ENCODE peak calls at places on chromosomes 13 and 19, in seven cellular contexts. Z is Peyer's patch, G is pancreas, E is thoracic aorta, M is tibial artery, S is uterus, R is iPS DF 6.9. H is an unnamed sample. For H3K4me1, the result is how much of the 10 kb centered on the place peaks cover.

GRCh38 chr19:14059093-14059480 is 2.8 kb downstream of the PALM3 start:
- DNase-seq in G (no peak), M (no peak), E (no peak), R (no peak), Z (no peak), S (no peak), H (no peak)

GRCh38 chr19:44640518-44640917 is 3.2 kb upstream of the PVR start:
- DNase-seq in S (no peak), M (no peak), G (no peak), E (no peak), Z (no peak), R (no peak), H (no peak)

GRCh38 chr13:50685491-50685890 is 158.0 kb downstream of the DLEU7 start:
- DNase-seq in S (peak), M (peak), R (no peak), E (no peak), Z (no peak), G (peak), H (peak)

GRCh38 chr19:34481861-34482379 is 362 bp downstream of the WTIP start:
- DNase-seq in Z (no peak), G (no peak), E (no peak), R (no peak), S (no peak), M (no peak), H (peak)

GRCh38 chr13:25928941-25929505 is 122.8 kb downstream of the SHISA2 start:
- DNase-seq in R (no peak), E (no peak), Z (no peak), M (no peak), S (no peak), G (no peak), H (no peak)

GRCh38 chr19:29886535-29886934 is 55.5 kb upstream of the URI1 start:
- DNase-seq in S (no peak), E (no peak), Z (no peak), G (no peak), R (no peak), M (no peak), H (no peak)

GRCh38 chr13:37164635-37165034 is 59.2 kb upstream of the CSNK1A1L start:
- DNase-seq in Z (no peak), G (no peak), E (no peak), M (no peak), S (no peak), R (no peak), H (no peak)

GRCh38 chr13:35600137-35600536 is 123.6 kb upstream of the MAB21L1 start:
- DNase-seq in E (no peak), M (no peak), R (no peak), G (no peak), Z (no peak), S (no peak), H (no peak)

GRCh38 chr19:12792853-12793289 is 1.6 kb downstream of the JUNB start:
- DNase-seq in R (no peak), G (no peak), E (no peak), S (no peak), Z (no peak), M (no peak), H (no peak)

GRCh38 chr19:5767949-5768348 is 16.6 kb downstream of the PRR22 start:
- DNase-seq in R (no peak), E (no peak), S (no peak), G (no peak), M (no peak), Z (no peak), H (no peak)

GRCh38 chr13:111156421-111156820 is 41.3 kb downstream of the ARHGEF7 start:
- DNase-seq in S (no peak), R (no peak), Z (no peak), E (no peak), G (no peak), M (no peak), H (no peak)
- H3K4me1 ChIP-seq in S (under half), R (under half), Z (under half), E (half or more), G (under half), M (half or more), H (half or more)

GRCh38 chr19:2639999-2640398 is 62.5 kb downstream of the GNG7 start:
- DNase-seq in E (no peak), M (no peak), S (no peak), Z (no peak), R (no peak), G (no peak), H (no peak)

GRCh38 chr19:2638417-2638940 is 64.0 kb downstream of the GNG7 start:
- DNase-seq in G (no peak), S (no peak), Z (no peak), E (no peak), R (no peak), M (no peak), H (no peak)

GRCh38 chr19:2636897-2637683 is 65.4 kb downstream of the GNG7 start:
- DNase-seq in M (no peak), E (no peak), R (no peak), G (peak), Z (peak), S (peak), H (peak)

GRCh38 chr19:2640563-2641331 is 61.7 kb downstream of the GNG7 start:
- DNase-seq in E (no peak), M (no peak), Z (no peak), S (no peak), R (no peak), G (no peak), H (no peak)

DNA sequence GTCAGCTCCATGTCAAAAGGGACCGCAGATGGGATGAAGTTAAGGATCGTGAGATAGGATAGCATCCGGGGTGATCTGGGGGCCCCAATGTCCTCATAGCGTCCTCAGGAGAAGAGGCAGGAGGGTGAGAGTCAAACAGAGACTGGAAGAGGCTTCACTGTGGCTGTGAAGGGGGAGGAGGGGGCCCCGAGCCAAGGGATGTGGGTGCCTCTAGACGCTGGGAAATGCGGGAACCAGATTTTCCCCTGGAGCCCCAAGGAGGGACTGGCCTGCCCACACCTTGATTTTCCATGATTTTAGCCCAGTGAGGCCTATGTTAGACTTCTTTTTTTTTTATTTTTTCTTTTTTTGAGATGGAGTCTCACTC is 61.2 kb downstream of the GNG7 start:
- DNase-seq in R (no peak), E (no peak), S (no peak), M (no peak), Z (no peak), G (no peak), H (no peak)
- H3K4me1 ChIP-seq in R (under half), E (under half), S (under half), M (under half), Z (under half), G (under half), H (under half)

GRCh38 chr13:24679686-24680085 is 522 bp upstream of the ATP12A start:
- DNase-seq in E (no peak), S (no peak), M (no peak), R (no peak), Z (no peak), G (no peak), H (no peak)
- H3K4me1 ChIP-seq in E (under half), S (under half), M (under half), R (under half), Z (under half), G (under half), H (under half)

GRCh38 chr13:105921711-105922110 is 613.8 kb downstream of the EFNB2 start:
- DNase-seq in M (no peak), E (no peak), G (no peak), Z (no peak), R (no peak), S (no peak), H (no peak)
- H3K4me1 ChIP-seq in M (under half), E (under half), G (under half), Z (under half), R (under half), S (under half), H (under half)

GRCh38 chr13:98490866-98491265 is 86.0 kb downstream of the STK24 start:
- DNase-seq in R (no peak), M (no peak), G (no peak), Z (no peak), E (no peak), S (no peak), H (no peak)

GRCh38 chr13:98490195-98490771 is 86.6 kb downstream of the STK24 start:
- DNase-seq in G (no peak), Z (no peak), E (no peak), M (no peak), S (no peak), R (no peak), H (no peak)

GRCh38 chr13:98488736-98489135 is 88.2 kb downstream of the STK24 start:
- DNase-seq in S (no peak), R (no peak), M (no peak), E (no peak), G (no peak), Z (no peak), H (no peak)

GRCh38 chr13:98487522-98487921 is 89.4 kb downstream of the STK24 start:
- DNase-seq in Z (no peak), M (no peak), R (no peak), S (no peak), E (no peak), G (no peak), H (no peak)

DNA sequence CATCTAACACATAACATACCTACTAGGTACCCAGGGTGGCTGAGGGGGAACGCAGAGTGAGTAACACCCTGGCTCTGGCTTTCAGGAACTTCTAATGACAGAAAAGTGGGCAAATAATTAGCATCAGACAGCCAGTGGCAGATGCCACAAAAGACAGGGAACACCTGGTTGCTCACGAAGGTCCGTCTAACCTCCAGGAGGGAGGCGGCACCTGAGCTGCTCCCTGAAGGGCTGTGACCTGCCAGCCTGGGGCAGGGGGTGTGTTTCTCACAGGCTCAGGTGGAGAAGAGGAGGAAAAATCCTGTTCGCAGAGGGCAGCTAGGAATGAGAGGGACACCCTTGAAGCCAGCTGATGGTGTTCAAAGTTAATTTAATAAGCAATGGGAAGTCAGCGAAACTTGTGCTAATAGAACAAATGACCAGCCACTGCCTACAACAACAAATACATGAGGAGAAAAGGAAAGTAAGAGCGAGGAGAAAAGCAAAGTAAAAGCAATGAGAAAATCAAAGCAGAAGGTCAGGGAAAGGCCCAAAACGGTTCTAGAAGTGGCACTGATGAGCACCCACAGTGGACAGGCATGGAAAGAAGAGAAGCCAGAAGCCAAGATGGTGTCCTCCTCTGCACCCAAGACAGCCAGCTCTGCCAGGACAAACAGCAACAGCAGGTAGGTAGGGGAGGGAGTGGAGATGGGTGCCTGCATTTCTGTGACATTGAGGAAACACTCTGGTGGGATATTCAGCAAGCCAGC is 87.3 kb downstream of the STK24 start:
- DNase-seq in R (no peak), E (no peak), Z (no peak), G (no peak), M (no peak), S (no peak), H (no peak)
- H3K4me1 ChIP-seq in R (under half), E (under half), Z (under half), G (under half), M (half or more), S (under half), H (half or more)

GRCh38 chr13:78652651-78653050 is 6.3 kb downstream of the OBI1 start:
- DNase-seq in E (no peak), G (no peak), R (no peak), Z (no peak), S (no peak), M (no peak), H (no peak)
- H3K4me1 ChIP-seq in E (under half), G (under half), R (under half), Z (under half), S (under half), M (under half), H (half or more)

H was measured in left ventricle myocardium inferior.